ENCODE peak calls at places on chromosomes 2 and 18, in seven cellular contexts. One of them, this sample, is unnamed.

GRCh38 chr18:3319399-3319798 is 57.5 kb downstream of the MYL12B start:
- DNase-seq in osteocyte: no peak
- DNase-seq in foreskin fibroblast: no peak
- DNase-seq in immature natural killer cell: no peak
- DNase-seq in stimulated activated CD8-positive, alpha-beta memory T cell treated with anti-CD3 and anti-CD28 coated beads, Interleukin-12 subunit alpha, Interleukin-12 subunit beta, amount 100 ng/mL, for 1 hour: no peak
- DNase-seq in Kasumi-1: no peak
- DNase-seq in HS-5: no peak
- DNase-seq in this sample: no peak

GRCh38 chr2:197159681-197160211 is 150.8 kb downstream of the ANKRD44 start:
- DNase-seq in immature natural killer cell: peak; percentile 27
- DNase-seq in HS-5: peak; percentile 59
- DNase-seq in stimulated activated CD8-positive, alpha-beta memory T cell treated with anti-CD3 and anti-CD28 coated beads, Interleukin-12 subunit alpha, Interleukin-12 subunit beta, amount 100 ng/mL, for 1 hour: no peak
- DNase-seq in foreskin fibroblast: peak; percentile 73
- DNase-seq in osteocyte: no peak
- DNase-seq in Kasumi-1: peak; percentile 43
- DNase-seq in this sample: no peak

GRCh38 chr2:159071190-159071915 is 102.9 kb downstream of the TANC1 start:
- DNase-seq in stimulated activated CD8-positive, alpha-beta memory T cell treated with anti-CD3 and anti-CD28 coated beads, Interleukin-12 subunit alpha, Interleukin-12 subunit beta, amount 100 ng/mL, for 1 hour: no peak
- DNase-seq in immature natural killer cell: no peak
- DNase-seq in osteocyte: no peak
- DNase-seq in foreskin fibroblast: peak; percentile 51
- DNase-seq in Kasumi-1: no peak
- DNase-seq in HS-5: no peak
- DNase-seq in this sample: no peak

GRCh38 chr2:223941579-223942277 is 3.4 kb downstream of the WDFY1 start:
- DNase-seq in osteocyte: no peak
- DNase-seq in stimulated activated CD8-positive, alpha-beta memory T cell treated with anti-CD3 and anti-CD28 coated beads, Interleukin-12 subunit alpha, Interleukin-12 subunit beta, amount 100 ng/mL, for 1 hour: no peak
- DNase-seq in immature natural killer cell: peak; percentile 81
- DNase-seq in foreskin fibroblast: peak; percentile 57
- DNase-seq in HS-5: peak; percentile 88
- DNase-seq in Kasumi-1: no peak
- DNase-seq in this sample: no peak

GRCh38 chr18:35117951-35118411 is 76.8 kb downstream of the MAPRE2 start:
- DNase-seq in osteocyte: no peak
- DNase-seq in stimulated activated CD8-positive, alpha-beta memory T cell treated with anti-CD3 and anti-CD28 coated beads, Interleukin-12 subunit alpha, Interleukin-12 subunit beta, amount 100 ng/mL, for 1 hour: no peak
- DNase-seq in immature natural killer cell: no peak
- DNase-seq in HS-5: no peak
- DNase-seq in foreskin fibroblast: peak; percentile 55
- DNase-seq in Kasumi-1: no peak
- DNase-seq in this sample: no peak

GRCh38 chr2:149587220-149587949 is at the start of gene MMADHC:
- DNase-seq in Kasumi-1: peak; percentile 98
- DNase-seq in osteocyte: peak; percentile 98
- DNase-seq in HS-5: peak; percentile 74
- DNase-seq in stimulated activated CD8-positive, alpha-beta memory T cell treated with anti-CD3 and anti-CD28 coated beads, Interleukin-12 subunit alpha, Interleukin-12 subunit beta, amount 100 ng/mL, for 1 hour: peak; percentile 92
- DNase-seq in immature natural killer cell: peak; percentile 92
- DNase-seq in foreskin fibroblast: peak; percentile 95
- DNase-seq in this sample: peak; percentile 89

GRCh38 chr2:138147796-138148195 is 183.5 kb downstream of the HNMT start:
- DNase-seq in immature natural killer cell: no peak
- DNase-seq in stimulated activated CD8-positive, alpha-beta memory T cell treated with anti-CD3 and anti-CD28 coated beads, Interleukin-12 subunit alpha, Interleukin-12 subunit beta, amount 100 ng/mL, for 1 hour: no peak
- DNase-seq in Kasumi-1: no peak
- DNase-seq in osteocyte: no peak
- DNase-seq in foreskin fibroblast: no peak
- DNase-seq in HS-5: no peak
- DNase-seq in this sample: no peak

GRCh38 chr2:119425620-119426395 is 5.8 kb upstream of the TMEM37 start:
- DNase-seq in foreskin fibroblast: no peak
- DNase-seq in HS-5: no peak
- DNase-seq in osteocyte: no peak
- DNase-seq in Kasumi-1: no peak
- DNase-seq in immature natural killer cell: no peak
- DNase-seq in stimulated activated CD8-positive, alpha-beta memory T cell treated with anti-CD3 and anti-CD28 coated beads, Interleukin-12 subunit alpha, Interleukin-12 subunit beta, amount 100 ng/mL, for 1 hour: no peak
- DNase-seq in this sample: no peak

GRCh38 chr2:25132693-25133092 is 35.7 kb downstream of the POMC start:
- DNase-seq in foreskin fibroblast: no peak
- DNase-seq in immature natural killer cell: no peak
- DNase-seq in osteocyte: no peak
- DNase-seq in HS-5: no peak
- DNase-seq in Kasumi-1: no peak
- DNase-seq in stimulated activated CD8-positive, alpha-beta memory T cell treated with anti-CD3 and anti-CD28 coated beads, Interleukin-12 subunit alpha, Interleukin-12 subunit beta, amount 100 ng/mL, for 1 hour: no peak
- DNase-seq in this sample: no peak

This sample was measured in H1.